ENCODE peak calls at places on chromosomes 3 and 15, in four cellular contexts. J, V, O and Y are unnamed samples.

GRCh38 chr15:60651734-60652141 is 172.8 kb upstream of the ICE2 start:
- DNase-seq in J (no peak), V (no peak), O (no peak), Y (no peak)

GRCh38 chr15:101437209-101437608 is 52.3 kb downstream of the PCSK6 start:
- DNase-seq in J (no peak), V (no peak), O (no peak), Y (no peak)

GRCh38 chr3:132332082-132332964 is 15.1 kb downstream of the ACP3 start:
- DNase-seq in J (peak), V (no peak), O (no peak), Y (no peak)

GRCh38 chr3:38117748-38118420 is 19.0 kb downstream of the ACAA1 start:
- DNase-seq in J (peak), V (peak), O (peak), Y (no peak)

GRCh38 chr3:129622933-129623332 is 16.5 kb upstream of the PLXND1 start:
- DNase-seq in J (no peak), V (no peak), O (no peak), Y (no peak)

GRCh38 chr15:91126080-91126479 is 26.0 kb downstream of the SV2B start:
- DNase-seq in J (no peak), V (peak), O (no peak), Y (no peak)

GRCh38 chr3:39254806-39255449 is 24.9 kb downstream of the CX3CR1 start:
- DNase-seq in J (peak), V (no peak), O (no peak), Y (no peak)

GRCh38 chr3:186151077-186151971 is 42.4 kb upstream of the ETV5 start:
- DNase-seq in J (no peak), V (peak), O (peak), Y (no peak)

GRCh38 chr15:86650084-86650483 is 570.4 kb downstream of the AGBL1 start:
- DNase-seq in J (no peak), V (peak), O (peak), Y (no peak)

GRCh38 chr15:45185069-45185779 is 2.5 kb downstream of the SHF start:
- DNase-seq in J (no peak), V (no peak), O (no peak), Y (no peak)

GRCh38 chr3:179234244-179234643 is 16.7 kb downstream of the KCNMB3 start:
- DNase-seq in J (peak), V (no peak), O (no peak), Y (no peak)

GRCh38 chr3:188720636-188721035 is 451.1 kb upstream of the TPRG1 start:
- DNase-seq in J (peak), V (no peak), O (no peak), Y (no peak)

GRCh38 chr15:50685976-50686467 is 575 bp downstream of the TRPM7 start:
- DNase-seq in J (peak), V (peak), O (peak), Y (peak)

GRCh38 chr15:50686468-50687301 is at the start of gene TRPM7:
- DNase-seq in J (peak), V (peak), O (peak), Y (peak)

GRCh38 chr15:50676799-50677483 is 9.7 kb downstream of the TRPM7 start:
- DNase-seq in J (peak), V (no peak), O (no peak), Y (no peak)

GRCh38 chr15:50685191-50685975 is 1.2 kb downstream of the TRPM7 start:
- DNase-seq in J (peak), V (peak), O (no peak), Y (no peak)

GRCh38 chr15:50681467-50681866 is 5.1 kb downstream of the TRPM7 start:
- DNase-seq in J (no peak), V (no peak), O (no peak), Y (no peak)
- H3K4me3 ChIP-seq in J (no peak), V (no peak), O (no peak), Y (no peak)

DNA sequence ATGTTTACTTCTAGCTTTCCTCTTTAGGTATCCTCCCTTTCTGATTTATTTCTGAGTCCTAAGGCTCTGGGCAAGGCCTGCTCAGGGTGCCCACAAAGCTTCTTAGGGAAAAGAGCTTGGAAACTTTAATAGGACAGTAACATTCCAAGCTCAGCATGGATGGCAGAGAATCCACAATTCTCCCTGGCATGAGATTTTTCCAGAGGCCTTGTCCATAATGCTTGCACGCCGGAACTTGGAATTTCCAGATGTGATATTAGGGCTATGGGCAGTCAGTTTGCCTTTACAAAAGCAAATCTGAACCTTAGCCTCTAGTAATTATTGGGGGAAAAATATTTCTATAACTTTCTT is 139.0 kb upstream of the RBMS3 start:
- DNase-seq in J (no peak), V (no peak), O (no peak), Y (no peak)
- H3K4me3 ChIP-seq in J (no peak), V (no peak), O (no peak), Y (no peak)

GRCh38 chr3:153399636-153400035 is 237.6 kb downstream of the RAP2B start:
- DNase-seq in J (no peak), V (peak), O (no peak), Y (peak)
- H3K4me3 ChIP-seq in J (no peak), V (no peak), O (no peak), Y (no peak)

GRCh38 chr3:462851-463250 is 266.3 kb downstream of the CHL1 start:
- DNase-seq in J (no peak), V (no peak), O (no peak), Y (no peak)

GRCh38 chr3:464255-464654 is 267.7 kb downstream of the CHL1 start:
- DNase-seq in J (no peak), V (no peak), O (no peak), Y (no peak)

GRCh38 chr3:468172-468571 is 271.6 kb downstream of the CHL1 start:
- DNase-seq in J (no peak), V (no peak), O (no peak), Y (no peak)

GRCh38 chr3:459376-459710 is 262.8 kb downstream of the CHL1 start:
- DNase-seq in J (no peak), V (no peak), O (no peak), Y (no peak)

GRCh38 chr3:463793-464192 is 267.2 kb downstream of the CHL1 start:
- DNase-seq in J (no peak), V (no peak), O (no peak), Y (peak)
- H3K4me3 ChIP-seq in J (no peak), V (no peak), O (no peak), Y (no peak)

DNA sequence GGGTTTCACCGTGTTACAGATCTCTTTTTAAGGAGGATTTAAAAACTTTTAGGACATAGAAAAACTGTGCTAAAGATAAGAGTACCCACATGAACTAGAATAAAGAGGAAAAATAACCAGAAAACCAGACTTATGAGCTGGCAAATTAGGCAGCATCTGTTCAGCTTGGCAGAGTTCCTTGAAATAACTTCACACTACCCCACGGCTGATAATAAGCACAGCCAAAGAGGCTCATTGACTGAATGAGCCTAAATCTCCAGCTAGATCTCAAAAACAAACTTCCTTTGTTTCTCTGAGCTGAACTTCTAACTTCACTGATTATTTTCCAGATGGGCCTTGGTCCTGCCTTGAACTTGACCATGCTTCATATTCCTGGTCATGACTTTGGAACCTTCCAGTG is 26.7 kb upstream of the PIK3R4 start:
- DNase-seq in J (peak), V (no peak), O (no peak), Y (no peak)
- H3K4me3 ChIP-seq in J (no peak), V (no peak), O (no peak), Y (no peak)

DNA sequence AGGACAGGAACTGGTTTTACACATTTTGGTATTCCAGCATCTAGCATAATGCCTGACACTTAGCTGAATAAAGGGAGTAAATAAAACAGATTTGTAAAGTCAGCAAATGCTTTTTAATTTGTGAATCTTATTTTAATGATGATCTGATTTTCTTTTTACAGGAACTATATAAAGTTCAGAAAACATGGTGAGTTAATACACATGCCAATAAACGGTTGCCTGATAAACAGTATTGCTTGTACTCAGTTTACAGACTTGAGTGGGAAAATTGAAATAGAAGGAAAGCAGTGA is 1.4 kb downstream of the PSMA4 start:
- DNase-seq in J (no peak), V (no peak), O (no peak), Y (no peak)
- H3K4me3 ChIP-seq in J (peak), V (peak), O (no peak), Y (peak)

GRCh38 chr3:147391726-147392082 is 14.6 kb downstream of the ZIC4 start:
- DNase-seq in J (no peak), V (no peak), O (no peak), Y (no peak)

GRCh38 chr3:147388395-147389264 is 17.7 kb downstream of the ZIC4 start:
- DNase-seq in J (no peak), V (no peak), O (no peak), Y (no peak)

GRCh38 chr3:147389265-147390175 is 16.8 kb downstream of the ZIC4 start:
- DNase-seq in J (no peak), V (no peak), O (no peak), Y (no peak)

GRCh38 chr3:147392083-147392916 is 14.0 kb downstream of the ZIC4 start:
- DNase-seq in J (no peak), V (no peak), O (peak), Y (no peak)

GRCh38 chr3:147390589-147391569 is 15.5 kb downstream of the ZIC4 start:
- DNase-seq in J (no peak), V (no peak), O (no peak), Y (no peak)
- H3K4me3 ChIP-seq in J (no peak), V (no peak), O (no peak), Y (no peak)

GRCh38 chr15:41568350-41569017 is 9.5 kb downstream of the TYRO3 start:
- DNase-seq in J (peak), V (no peak), O (peak), Y (no peak)
- H3K4me3 ChIP-seq in J (no peak), V (no peak), O (no peak), Y (no peak)

GRCh38 chr15:52653451-52653964 is 25.7 kb downstream of the ATOSA start:
- DNase-seq in J (peak), V (no peak), O (no peak), Y (no peak)
- H3K4me3 ChIP-seq in J (no peak), V (no peak), O (no peak), Y (no peak)